ENCODE peak calls at places on chromosomes 2 and 18, in eight cellular contexts. A is iris pigment epithelial cell, J is NCI-H1436, W is GM12891, O is HFF-Myc, L is adrenal gland, Y is GM03348, E is neuronal stem cell. H is an unnamed sample.

GRCh38 chr2:145197944-145198343 is 678.0 kb upstream of the ZEB2 start:
- DNase-seq in Y (no peak), E (no peak), W (no peak), A (no peak), O (no peak), L (no peak), J (peak), H (no peak)

GRCh38 chr2:61178603-61179545 is 16.9 kb downstream of the C2orf74 start:
- DNase-seq in J (no peak), E (no peak), L (no peak), A (peak), Y (peak), W (peak), O (no peak), H (peak)

GRCh38 chr2:241933175-241933911 is 63.8 kb downstream of the RTP5 start:
- DNase-seq in Y (peak), L (no peak), A (peak), W (no peak), J (no peak), E (no peak), O (no peak), H (peak)

GRCh38 chr18:10519366-10519765 is 6.5 kb upstream of the NAPG start:
- DNase-seq in L (no peak), E (no peak), W (no peak), O (no peak), Y (peak), J (no peak), A (peak), H (no peak)

GRCh38 chr2:122660786-122661634 is 905.6 kb downstream of the TSN start:
- DNase-seq in A (no peak), J (peak), W (no peak), O (no peak), E (peak), L (no peak), Y (no peak), H (no peak)

GRCh38 chr18:62555135-62555534 is 32.3 kb downstream of the ZCCHC2 start:
- DNase-seq in O (no peak), J (no peak), A (peak), E (no peak), W (no peak), Y (no peak), L (no peak), H (no peak)

GRCh38 chr2:172516299-172516698 is 39.6 kb upstream of the PDK1 start:
- DNase-seq in L (no peak), W (no peak), E (no peak), O (peak), Y (no peak), A (peak), J (no peak), H (peak)

GRCh38 chr2:66587216-66587615 is 152.3 kb downstream of the MEIS1 start:
- DNase-seq in O (no peak), A (no peak), Y (no peak), L (no peak), J (no peak), W (no peak), E (no peak), H (no peak)

H was measured in fibroblast of gingiva.